ENCODE peak calls at places on chromosomes 16 and 17, in five cellular contexts. One of them, this sample, is unnamed.

GRCh38 chr16:86774931-86775330 is 196.6 kb downstream of the FOXL1 start:
- DNase-seq in A549: no peak
- DNase-seq in tibial nerve: no peak
- DNase-seq in IMR-90: no peak
- DNase-seq in GM12878: no peak
- DNase-seq in this sample: no peak

GRCh38 chr17:67376509-67376891 is 581 bp upstream of the PITPNC1 start:
- DNase-seq in A549: peak; percentile 19
- DNase-seq in tibial nerve: peak; percentile 26
- DNase-seq in GM12878: no peak
- DNase-seq in IMR-90: peak; percentile 59
- DNase-seq in this sample: peak; percentile 42

GRCh38 chr16:2728034-2728433 is 8.0 kb upstream of the PRSS27 start:
- DNase-seq in GM12878: no peak
- DNase-seq in A549: no peak
- DNase-seq in tibial nerve: no peak
- DNase-seq in IMR-90: no peak
- DNase-seq in this sample: no peak

GRCh38 chr17:49779730-49780220 is 8.7 kb upstream of the KAT7 start:
- DNase-seq in tibial nerve: peak; percentile 75
- DNase-seq in A549: peak; percentile 34
- DNase-seq in GM12878: no peak
- DNase-seq in IMR-90: peak; percentile 84
- DNase-seq in this sample: peak; percentile 32

GRCh38 chr16:58733671-58734458 is at the start of gene GOT2:
- DNase-seq in GM12878: peak; percentile 43
- DNase-seq in IMR-90: peak; percentile 79
- DNase-seq in tibial nerve: peak; percentile 61
- DNase-seq in A549: peak; percentile 85
- DNase-seq in this sample: peak; percentile 80

GRCh38 chr16:78205506-78205905 is 106.1 kb downstream of the WWOX start:
- DNase-seq in IMR-90: no peak
- DNase-seq in A549: no peak
- DNase-seq in tibial nerve: no peak
- DNase-seq in GM12878: no peak
- DNase-seq in this sample: no peak

GRCh38 chr16:1972490-1972877 is 631 bp downstream of the TBL3 start:
- DNase-seq in tibial nerve: no peak
- DNase-seq in GM12878: no peak
- DNase-seq in A549: no peak
- DNase-seq in IMR-90: no peak
- DNase-seq in this sample: no peak

GRCh38 chr17:13014801-13015200 is 3.0 kb downstream of the ELAC2 start:
- DNase-seq in tibial nerve: no peak
- DNase-seq in IMR-90: no peak
- DNase-seq in GM12878: no peak
- DNase-seq in A549: no peak
- DNase-seq in this sample: no peak

GRCh38 chr17:8556074-8556473 is 74.5 kb downstream of the MYH10 start:
- DNase-seq in A549: no peak
- DNase-seq in GM12878: no peak
- DNase-seq in IMR-90: no peak
- DNase-seq in tibial nerve: no peak
- DNase-seq in this sample: no peak

GRCh38 chr16:77556203-77556602 is 121.4 kb upstream of the ADAMTS18 start:
- DNase-seq in GM12878: no peak
- DNase-seq in tibial nerve: no peak
- DNase-seq in IMR-90: no peak
- DNase-seq in A549: no peak
- DNase-seq in this sample: no peak

GRCh38 chr17:43010667-43011308 is 4.2 kb downstream of the IFI35 start:
- DNase-seq in GM12878: no peak
- DNase-seq in IMR-90: no peak
- DNase-seq in A549: no peak
- DNase-seq in tibial nerve: no peak
- DNase-seq in this sample: peak; percentile 46
- H3K4me1 ChIP-seq in GM12878: peaks cover 6% of the 10 kb centered on the region
- H3K4me1 ChIP-seq in IMR-90: peaks cover 2% of the 10 kb centered on the region
- H3K4me1 ChIP-seq in A549: peaks cover 16% of the 10 kb centered on the region
- H3K4me1 ChIP-seq in tibial nerve: no peaks in the 10 kb centered on the region
- H3K4me1 ChIP-seq in this sample: peaks cover 30% of the 10 kb centered on the region

DNA sequence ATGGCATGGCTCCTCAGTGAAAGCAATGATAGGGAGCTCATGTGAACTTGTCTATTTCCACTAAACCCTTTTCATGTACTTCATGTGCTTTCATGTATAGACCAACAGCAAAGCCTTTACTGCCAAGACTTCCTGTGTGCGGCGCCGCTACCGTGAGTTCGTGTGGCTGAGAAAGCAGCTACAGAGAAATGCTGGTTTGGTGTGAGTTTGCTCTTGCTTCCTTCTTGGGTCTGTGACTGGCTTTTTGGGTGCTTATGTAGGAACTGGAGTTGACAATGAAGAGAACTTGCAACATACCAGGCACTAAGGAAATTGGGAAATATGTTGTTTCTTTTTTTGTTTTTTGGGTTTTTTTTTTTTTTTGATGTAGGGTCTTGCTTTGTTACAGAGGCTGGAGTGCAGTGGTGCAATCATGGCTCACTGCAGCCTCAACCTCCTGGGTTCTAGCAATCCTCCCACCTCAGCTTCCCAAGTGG is 5.7 kb downstream of the SNX11 start:
- DNase-seq in IMR-90: no peak
- DNase-seq in GM12878: peak; percentile 71
- DNase-seq in A549: no peak
- DNase-seq in tibial nerve: peak; percentile 20
- DNase-seq in this sample: no peak
- TF ChIP-seq POLR2A in IMR-90: no peak
- TF ChIP-seq POLR2A in GM12878: peak; percentile 55
- TF ChIP-seq POLR2A in A549: no peak
- TF ChIP-seq POLR2A in tibial nerve: no peak
- TF ChIP-seq POLR2A in this sample: peak; percentile 36

GRCh38 chr16:66455970-66456369 is 28.9 kb downstream of the BEAN1 start:
- DNase-seq in tibial nerve: no peak
- DNase-seq in IMR-90: no peak
- DNase-seq in GM12878: no peak
- DNase-seq in A549: no peak
- DNase-seq in this sample: no peak
- H3K27ac ChIP-seq in tibial nerve: no peak overlapping the region
- H3K27ac ChIP-seq in IMR-90: no peak overlapping the region
- H3K27ac ChIP-seq in GM12878: no peak overlapping the region
- H3K27ac ChIP-seq in A549: no peak overlapping the region
- H3K27ac ChIP-seq in this sample: no peak overlapping the region

GRCh38 chr16:19523184-19523558 is 571 bp upstream of the CCP110 start:
- DNase-seq in GM12878: no peak
- DNase-seq in tibial nerve: no peak
- DNase-seq in A549: no peak
- DNase-seq in IMR-90: no peak
- DNase-seq in this sample: no peak
- H3K4me1 ChIP-seq in GM12878: peaks cover 14% of the 10 kb centered on the region
- H3K4me1 ChIP-seq in tibial nerve: no peaks in the 10 kb centered on the region
- H3K4me1 ChIP-seq in A549: peaks cover 49% of the 10 kb centered on the region
- H3K4me1 ChIP-seq in IMR-90: peaks cover 3% of the 10 kb centered on the region
- H3K4me1 ChIP-seq in this sample: peaks cover 37% of the 10 kb centered on the region

GRCh38 chr17:44390250-44390649 is 801 bp upstream of the ITGA2B start:
- DNase-seq in tibial nerve: no peak
- DNase-seq in GM12878: no peak
- DNase-seq in IMR-90: no peak
- DNase-seq in A549: no peak
- DNase-seq in this sample: no peak

GRCh38 chr17:44397479-44398440 is 8.3 kb upstream of the ITGA2B start:
- DNase-seq in GM12878: no peak
- DNase-seq in IMR-90: no peak
- DNase-seq in A549: no peak
- DNase-seq in tibial nerve: no peak
- DNase-seq in this sample: no peak

GRCh38 chr17:44398692-44399691 is 9.5 kb upstream of the ITGA2B start:
- DNase-seq in IMR-90: peak; percentile 3
- DNase-seq in tibial nerve: no peak
- DNase-seq in A549: no peak
- DNase-seq in GM12878: no peak
- DNase-seq in this sample: no peak

GRCh38 chr17:44396946-44397345 is 7.5 kb upstream of the ITGA2B start:
- DNase-seq in A549: no peak
- DNase-seq in IMR-90: no peak
- DNase-seq in GM12878: no peak
- DNase-seq in tibial nerve: no peak
- DNase-seq in this sample: no peak

DNA sequence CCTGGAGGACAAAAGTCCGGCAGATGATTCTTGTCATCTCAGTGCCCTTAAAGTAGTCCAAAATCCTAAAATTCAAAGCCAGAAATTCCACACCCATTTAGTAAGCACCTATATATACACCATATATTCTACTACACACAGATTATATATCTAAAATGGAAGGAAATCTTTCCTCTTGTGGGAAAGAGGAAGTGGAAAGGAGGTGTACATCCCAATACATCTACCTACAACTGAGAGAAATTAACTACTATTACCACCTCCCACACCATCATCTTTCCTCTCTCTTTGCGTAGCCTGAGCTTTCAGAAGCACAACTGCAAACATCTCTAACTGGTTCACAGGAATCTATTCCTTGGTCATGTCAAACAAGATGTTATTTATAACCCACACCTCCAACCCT is 5.4 kb upstream of the ITGA2B start:
- DNase-seq in tibial nerve: no peak
- DNase-seq in A549: no peak
- DNase-seq in IMR-90: no peak
- DNase-seq in GM12878: no peak
- DNase-seq in this sample: no peak
- TF ChIP-seq POLR2A in tibial nerve: no peak
- TF ChIP-seq POLR2A in A549: no peak
- TF ChIP-seq POLR2A in IMR-90: no peak
- TF ChIP-seq POLR2A in GM12878: no peak
- TF ChIP-seq POLR2A in this sample: no peak

DNA sequence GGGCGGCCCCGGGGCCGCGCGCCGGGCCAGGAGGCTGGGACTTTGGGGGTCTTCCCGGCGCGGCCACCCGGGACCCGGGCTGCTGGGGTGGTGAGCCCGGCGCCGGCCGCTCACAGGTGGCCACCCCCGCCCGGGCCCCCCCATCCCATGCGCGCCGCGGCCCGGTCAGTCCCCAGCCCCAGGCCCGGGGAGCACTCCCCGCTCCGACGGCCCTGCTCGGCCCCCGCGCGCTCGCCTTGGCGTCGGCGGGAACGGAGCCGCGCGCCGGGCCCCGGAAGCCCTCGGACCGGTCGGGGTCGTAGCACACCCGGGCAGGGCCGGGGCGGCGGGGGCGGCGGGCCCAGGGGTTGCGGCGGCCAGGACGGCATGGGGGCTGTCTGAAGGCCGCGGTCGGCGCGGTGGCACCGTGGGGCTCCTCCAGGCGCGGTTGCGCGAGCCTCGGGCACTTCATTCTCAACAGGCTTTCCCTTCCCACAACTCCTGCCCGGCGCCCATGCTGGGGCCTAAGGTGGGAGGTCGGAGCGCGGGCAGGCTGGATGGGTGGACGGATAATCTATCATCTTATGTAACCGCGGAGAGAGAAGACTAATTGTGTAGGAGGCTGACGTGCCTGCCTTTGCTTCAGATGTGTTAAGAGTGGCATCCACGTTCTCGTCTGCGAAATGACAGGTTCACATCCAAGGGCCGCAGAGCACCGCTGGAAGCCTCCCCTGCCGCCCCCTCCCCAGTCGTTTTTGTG is 607 bp downstream of the BAIAP2 start:
- DNase-seq in IMR-90: no peak
- DNase-seq in tibial nerve: no peak
- DNase-seq in GM12878: no peak
- DNase-seq in A549: no peak
- DNase-seq in this sample: no peak
- H3K27ac ChIP-seq in IMR-90: no peak overlapping the region
- H3K27ac ChIP-seq in tibial nerve: peak overlapping the region; percentile 72
- H3K27ac ChIP-seq in GM12878: no peak overlapping the region
- H3K27ac ChIP-seq in A549: peak overlapping the region; percentile 72
- H3K27ac ChIP-seq in this sample: no peak overlapping the region

GRCh38 chr17:77301694-77302087 is 160.9 kb downstream of the SEC14L1 start:
- DNase-seq in GM12878: no peak
- DNase-seq in A549: no peak
- DNase-seq in tibial nerve: no peak
- DNase-seq in IMR-90: no peak
- DNase-seq in this sample: no peak
- H3K4me1 ChIP-seq in GM12878: no peaks in the 10 kb centered on the region
- H3K4me1 ChIP-seq in A549: peaks cover 92% of the 10 kb centered on the region
- H3K4me1 ChIP-seq in tibial nerve: no peaks in the 10 kb centered on the region
- H3K4me1 ChIP-seq in IMR-90: peaks cover 12% of the 10 kb centered on the region
- H3K4me1 ChIP-seq in this sample: peaks cover 40% of the 10 kb centered on the region

GRCh38 chr16:21158208-21159110 is at the start of gene LDAF1:
- DNase-seq in IMR-90: peak; percentile 63
- DNase-seq in GM12878: no peak
- DNase-seq in tibial nerve: peak; percentile 61
- DNase-seq in A549: peak; percentile 75
- DNase-seq in this sample: peak; percentile 85
- TF ChIP-seq POLR2A in IMR-90: no peak
- TF ChIP-seq POLR2A in GM12878: peak; percentile 49
- TF ChIP-seq POLR2A in tibial nerve: no peak
- TF ChIP-seq POLR2A in A549: no peak
- TF ChIP-seq POLR2A in this sample: peak; percentile 37

GRCh38 chr17:42184717-42185496 is at the start of gene HCRT:
- DNase-seq in tibial nerve: no peak
- DNase-seq in GM12878: no peak
- DNase-seq in IMR-90: no peak
- DNase-seq in A549: no peak
- DNase-seq in this sample: no peak

GRCh38 chr17:42182927-42183734 is 2.1 kb downstream of the HCRT start:
- DNase-seq in A549: peak; percentile 58
- DNase-seq in IMR-90: peak; percentile 60
- DNase-seq in tibial nerve: no peak
- DNase-seq in GM12878: no peak
- DNase-seq in this sample: no peak

GRCh38 chr17:42187833-42188232 is 2.6 kb upstream of the HCRT start:
- DNase-seq in IMR-90: no peak
- DNase-seq in GM12878: no peak
- DNase-seq in tibial nerve: no peak
- DNase-seq in A549: no peak
- DNase-seq in this sample: no peak

GRCh38 chr17:42183741-42184711 is 1.2 kb downstream of the HCRT start:
- DNase-seq in tibial nerve: peak; percentile 53
- DNase-seq in A549: peak; percentile 78
- DNase-seq in IMR-90: peak; percentile 63
- DNase-seq in GM12878: peak; percentile 23
- DNase-seq in this sample: peak; percentile 75

DNA sequence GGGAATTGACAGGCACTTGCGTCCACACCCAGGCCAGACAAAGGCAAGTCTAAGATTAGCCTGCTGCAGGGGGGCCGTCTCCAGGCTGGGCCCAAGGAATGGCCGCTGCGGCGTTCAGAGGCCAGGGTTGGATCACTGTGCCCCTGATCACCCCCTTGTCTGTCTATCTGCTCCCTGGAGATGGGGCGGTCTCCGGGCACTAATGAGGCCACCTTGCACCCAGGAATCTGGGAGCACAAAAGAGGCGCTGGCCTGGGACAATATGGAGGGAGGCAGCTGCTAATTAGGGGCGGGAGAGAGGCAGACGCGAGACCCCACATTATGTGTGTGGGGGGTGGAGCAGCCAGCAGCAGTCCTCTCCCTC is 227 bp upstream of the HCRT start:
- DNase-seq in tibial nerve: no peak
- DNase-seq in GM12878: no peak
- DNase-seq in IMR-90: no peak
- DNase-seq in A549: no peak
- DNase-seq in this sample: no peak
- H3K27ac ChIP-seq in tibial nerve: no peak overlapping the region
- H3K27ac ChIP-seq in GM12878: no peak overlapping the region
- H3K27ac ChIP-seq in IMR-90: no peak overlapping the region
- H3K27ac ChIP-seq in A549: no peak overlapping the region
- H3K27ac ChIP-seq in this sample: no peak overlapping the region

GRCh38 chr16:88486398-88487123 is 33.5 kb downstream of the ZFPM1 start:
- DNase-seq in IMR-90: no peak
- DNase-seq in A549: no peak
- DNase-seq in tibial nerve: no peak
- DNase-seq in GM12878: no peak
- DNase-seq in this sample: no peak
- H3K4me1 ChIP-seq in IMR-90: no peaks in the 10 kb centered on the region
- H3K4me1 ChIP-seq in A549: peaks cover 20% of the 10 kb centered on the region
- H3K4me1 ChIP-seq in tibial nerve: no peaks in the 10 kb centered on the region
- H3K4me1 ChIP-seq in GM12878: no peaks in the 10 kb centered on the region
- H3K4me1 ChIP-seq in this sample: peaks cover 83% of the 10 kb centered on the region

This sample was measured in body of pancreas.